ENCODE peak calls at places on chromosomes 12 and 14, in seven cellular contexts. T is choroid plexus epithelial cell; C is left ventricle myocardium superior; K is NCI-H1092 treated with DMSO at 0.1 percent for 48 hours; B is ELR; L is stimulated activated CD4-positive, alpha-beta T cell treated with anti-CD3 and anti-CD28 coated beads, Interleukin-12 subunit alpha, Interleukin-12 subunit beta, amount 100 ng/mL, for 4 hours; Y is RPMI7951. I is an unnamed sample.
A peak's percentile ranks its signal among the peaks of the same experiment; 100 is the strongest.

GRCh38 chr12:58455146-58455545 is 465.2 kb downstream of the LRIG3 start:
- DNase-seq in T (peak; percentile 60), C (no peak), K (no peak), B (no peak), L (no peak), Y (no peak), I (no peak)

GRCh38 chr14:64504897-64505771 is 564 bp downstream of the ZBTB1 start:
- DNase-seq in T (peak; percentile 89), C (peak; percentile 93), K (peak; percentile 82), B (peak; percentile 92), L (peak; percentile 78), Y (peak; percentile 88), I (peak; percentile 65)

GRCh38 chr12:72612171-72612570 is 340.0 kb downstream of the TRHDE start:
- DNase-seq in T (peak; percentile 35), C (no peak), K (no peak), B (no peak), L (no peak), Y (no peak), I (no peak)

GRCh38 chr14:83940253-83940652 is 1589.7 kb upstream of the FLRT2 start:
- DNase-seq in T (peak; percentile 28), C (no peak), K (peak; percentile 8), B (no peak), L (no peak), Y (no peak), I (no peak)

GRCh38 chr12:77237896-77238295 is 172.5 kb upstream of the E2F7 start:
- DNase-seq in T (no peak), C (no peak), K (no peak), B (no peak), L (no peak), Y (no peak), I (no peak)

GRCh38 chr12:38163442-38163801 is 153.2 kb upstream of the ALG10B start:
- DNase-seq in T (no peak), C (no peak), K (no peak), B (no peak), L (no peak), Y (no peak), I (no peak)

GRCh38 chr12:3020850-3021435 is 56.2 kb upstream of the TSPAN9 start:
- DNase-seq in T (no peak), C (no peak), K (no peak), B (no peak), L (no peak), Y (no peak), I (no peak)

GRCh38 chr14:79855789-79856188 is 355.5 kb downstream of the DIO2 start:
- DNase-seq in T (peak; percentile 65), C (no peak), K (no peak), B (no peak), L (no peak), Y (no peak), I (no peak)

GRCh38 chr12:54301428-54302045 is 722 bp upstream of the NFE2 start:
- DNase-seq in T (no peak), C (no peak), K (no peak), B (no peak), L (no peak), Y (no peak), I (no peak)

GRCh38 chr14:79809849-79810612 is 401.3 kb downstream of the DIO2 start:
- DNase-seq in T (peak; percentile 73), C (no peak), K (no peak), B (peak; percentile 5), L (no peak), Y (no peak), I (peak; percentile 12)

GRCh38 chr12:93315907-93316622 is 61.7 kb upstream of the NUDT4 start:
- DNase-seq in T (no peak), C (no peak), K (no peak), B (no peak), L (no peak), Y (no peak), I (no peak)

GRCh38 chr12:46303039-46303666 is 34.3 kb upstream of the SLC38A1 start:
- DNase-seq in T (peak; percentile 59), C (no peak), K (peak; percentile 70), B (peak; percentile 60), L (peak; percentile 17), Y (peak; percentile 26), I (no peak)

GRCh38 chr14:104967144-104967413 is 11.1 kb downstream of the AHNAK2 start:
- DNase-seq in T (no peak), C (peak; percentile 42), K (no peak), B (no peak), L (no peak), Y (no peak), I (no peak)